ENCODE peak calls at places on chromosomes 3 and 15, in six cellular contexts. O is pancreas; C is activated CD8-positive, alpha-beta memory T cell treated with anti-CD3 and anti-CD28 coated beads, Interleukin-2, amount 10 ng/mL, durations not matched to agents 7 days and 5 days; K is K562; M is left lobe of liver; P is activated CD4-positive, alpha-beta T cell treated with anti-CD3 and anti-CD28 coated beads for 36 hours. X is an unnamed sample.

GRCh38 chr15:48494646-48495045 is 150.9 kb downstream of the FBN1 start:
- ATAC-seq in O (no peak), C (no peak), K (no peak), M (no peak), P (no peak), X (no peak)

GRCh38 chr15:24962880-24963279 is 8.1 kb downstream of the SNRPN start:
- ATAC-seq in O (no peak), C (no peak), K (no peak), M (no peak), P (no peak), X (no peak)

GRCh38 chr15:65558997-65559760 is 28.9 kb downstream of the HACD3 start:
- ATAC-seq in O (peak), C (no peak), K (no peak), M (no peak), P (no peak), X (no peak)

GRCh38 chr3:195705081-195705991 is 15.4 kb upstream of the MUC20 start:
- ATAC-seq in O (peak), C (no peak), K (peak), M (peak), P (no peak), X (peak)

GRCh38 chr3:48125026-48125704 is 63.1 kb downstream of the CDC25A start:
- ATAC-seq in O (peak), C (no peak), K (no peak), M (no peak), P (no peak), X (no peak)

GRCh38 chr3:177565981-177566380 is 368.7 kb upstream of the TBL1XR1 start:
- ATAC-seq in O (no peak), C (no peak), K (no peak), M (no peak), P (no peak), X (no peak)

GRCh38 chr3:7433073-7433472 is 572.2 kb downstream of the GRM7 start:
- ATAC-seq in O (peak), C (no peak), K (no peak), M (no peak), P (no peak), X (no peak)

GRCh38 chr15:63752075-63752684 is 81.6 kb downstream of the HERC1 start:
- ATAC-seq in O (peak), C (peak), K (peak), M (peak), P (peak), X (peak)

GRCh38 chr3:42755681-42756578 is 17.1 kb downstream of the CCDC13 start:
- ATAC-seq in O (peak), C (peak), K (peak), M (peak), P (peak), X (no peak)

X was measured in stimulated activated memory B cell treated with anti-CD40 and anti-IgM and Interleukin-4, amounts not matched to agents 10 μg/mL and 1 μg/mL and 100 μg/mL, for 72 hours.